ENCODE peak calls at places on chromosomes 2 and 18, in four cellular contexts. E, U, Y and H are unnamed samples.

GRCh38 chr2:2328847-2329246 is 2.2 kb downstream of the MYT1L start:
- DNase-seq in E (peak), U (no peak), Y (peak), H (no peak)

GRCh38 chr2:224841910-224842309 is 125.7 kb upstream of the CCDC195 start:
- DNase-seq in E (no peak), U (no peak), Y (no peak), H (no peak)

GRCh38 chr2:127454595-127455565 is 36.7 kb downstream of the PROC start:
- DNase-seq in U (no peak), Y (no peak), E (peak), H (no peak)

GRCh38 chr2:99512081-99512480 is 22.3 kb upstream of the REV1 start:
- DNase-seq in E (no peak), U (no peak), Y (no peak), H (no peak)

GRCh38 chr2:164850235-164850634 is 8.6 kb upstream of the COBLL1 start:
- DNase-seq in U (no peak), Y (no peak), E (no peak), H (no peak)

GRCh38 chr2:117918608-117919007 is 95.3 kb downstream of the CCDC93 start:
- DNase-seq in U (no peak), Y (no peak), E (no peak), H (no peak)

GRCh38 chr2:221850076-221850475 is 278.0 kb upstream of the EPHA4 start:
- DNase-seq in E (no peak), Y (no peak), U (no peak), H (no peak)

GRCh38 chr2:58959996-58960395 is 718.9 kb upstream of the FANCL start:
- DNase-seq in U (no peak), Y (peak), E (no peak), H (no peak)

GRCh38 chr18:62802523-62802922 is 87.2 kb downstream of the PHLPP1 start:
- DNase-seq in Y (no peak), U (no peak), E (no peak), H (no peak)

GRCh38 chr2:33051586-33052385 is 105.0 kb downstream of the LTBP1 start:
- DNase-seq in E (peak), U (no peak), Y (no peak), H (no peak)

GRCh38 chr2:36376319-36376765 is 20.8 kb downstream of the CRIM1 start:
- DNase-seq in E (peak), U (no peak), Y (no peak), H (no peak)

GRCh38 chr2:57880967-57881366 is 165.6 kb upstream of the VRK2 start:
- DNase-seq in Y (no peak), E (no peak), U (no peak), H (no peak)

GRCh38 chr18:623760-624620 is 27.2 kb downstream of the CLUL1 start:
- DNase-seq in Y (peak), E (peak), U (peak), H (no peak)

GRCh38 chr2:219681301-219682290 is 54.2 kb downstream of the SLC4A3 start:
- DNase-seq in E (no peak), U (no peak), Y (no peak), H (no peak)

GRCh38 chr2:230447455-230448451 is 31.8 kb downstream of the SP100 start:
- DNase-seq in Y (no peak), E (no peak), U (no peak), H (no peak)

GRCh38 chr2:64487256-64488049 is 33.5 kb downstream of the LGALSL start:
- DNase-seq in U (no peak), Y (no peak), E (no peak), H (no peak)

GRCh38 chr2:20635698-20636584 is 15.0 kb downstream of the HS1BP3 start:
- DNase-seq in E (peak), Y (peak), U (peak), H (no peak)

GRCh38 chr18:1017679-1018078 is 113.0 kb downstream of the ADCYAP1 start:
- DNase-seq in Y (no peak), U (no peak), E (no peak), H (no peak)

GRCh38 chr2:67755511-67755910 is 307.3 kb downstream of the C1D start:
- DNase-seq in U (no peak), Y (no peak), E (no peak), H (no peak)
- TF ChIP-seq TCF7L2 in U (no peak), Y (no peak), E (no peak), H (no peak)

GRCh38 chr2:170408461-170409163 is 230.7 kb downstream of the MYO3B start:
- DNase-seq in E (no peak), U (no peak), Y (no peak), H (no peak)
- H3K4me3 ChIP-seq in E (no peak), U (no peak), Y (no peak), H (no peak)

GRCh38 chr2:71813801-71814470 is 333.7 kb downstream of the CYP26B1 start:
- DNase-seq in E (no peak), Y (no peak), U (no peak), H (no peak)
- TF ChIP-seq TCF7L2 in E (no peak), Y (no peak), U (no peak), H (no peak)

DNA sequence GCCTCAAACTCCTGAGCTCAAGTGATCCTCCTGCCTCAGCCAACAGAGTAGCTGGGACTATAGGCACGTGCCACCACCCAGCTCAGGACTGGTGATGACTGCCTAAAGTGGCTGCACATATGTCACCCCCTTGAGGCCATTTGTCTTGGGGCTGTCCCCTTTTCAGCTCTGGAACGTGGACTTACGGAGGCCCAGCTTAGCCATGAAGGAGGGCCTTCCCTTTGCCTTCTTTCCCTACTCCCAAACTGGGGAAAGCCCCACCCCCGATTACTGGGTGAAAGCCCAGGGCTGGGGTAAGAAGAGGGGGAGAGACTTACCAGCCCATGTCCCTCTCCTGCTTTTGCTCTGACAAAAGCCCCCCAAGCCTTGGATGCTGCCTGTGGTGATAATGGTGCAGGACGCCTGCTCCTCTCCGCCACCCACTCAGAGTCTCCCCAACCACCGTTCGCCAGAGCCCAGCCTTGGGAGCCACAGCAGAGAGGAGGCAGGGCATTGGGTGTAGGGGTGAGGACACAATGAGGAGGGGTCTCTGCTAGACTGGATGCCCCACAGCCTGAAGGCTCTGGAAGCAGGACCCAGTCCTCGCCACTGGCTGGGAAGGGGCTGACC is 2.5 kb upstream of the DUSP2 start:
- DNase-seq in Y (no peak), U (no peak), E (no peak), H (no peak)
- H3K4me3 ChIP-seq in Y (no peak), U (no peak), E (no peak), H (no peak)

DNA sequence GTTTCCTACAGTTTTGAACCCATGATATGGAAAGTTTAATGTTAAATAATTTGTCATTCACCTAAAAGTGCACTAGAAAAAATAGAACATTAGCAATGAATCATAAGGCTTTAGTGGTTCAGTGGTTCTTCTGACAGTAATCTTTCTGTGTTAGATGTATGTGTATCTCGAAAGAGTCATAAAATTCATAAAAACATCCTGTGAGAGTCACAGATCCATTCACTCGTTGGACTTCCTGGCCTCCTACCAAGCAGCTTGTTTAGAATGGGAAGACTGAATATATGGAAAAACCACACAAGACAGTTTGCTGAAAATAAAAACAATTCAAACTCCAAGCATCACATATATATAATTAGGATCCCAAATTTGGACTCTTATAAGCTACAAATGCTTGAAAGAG is 34.8 kb downstream of the ADNP2 start:
- DNase-seq in E (no peak), Y (no peak), U (no peak), H (no peak)
- TF ChIP-seq TCF7L2 in E (no peak), Y (no peak), U (no peak), H (no peak)

DNA sequence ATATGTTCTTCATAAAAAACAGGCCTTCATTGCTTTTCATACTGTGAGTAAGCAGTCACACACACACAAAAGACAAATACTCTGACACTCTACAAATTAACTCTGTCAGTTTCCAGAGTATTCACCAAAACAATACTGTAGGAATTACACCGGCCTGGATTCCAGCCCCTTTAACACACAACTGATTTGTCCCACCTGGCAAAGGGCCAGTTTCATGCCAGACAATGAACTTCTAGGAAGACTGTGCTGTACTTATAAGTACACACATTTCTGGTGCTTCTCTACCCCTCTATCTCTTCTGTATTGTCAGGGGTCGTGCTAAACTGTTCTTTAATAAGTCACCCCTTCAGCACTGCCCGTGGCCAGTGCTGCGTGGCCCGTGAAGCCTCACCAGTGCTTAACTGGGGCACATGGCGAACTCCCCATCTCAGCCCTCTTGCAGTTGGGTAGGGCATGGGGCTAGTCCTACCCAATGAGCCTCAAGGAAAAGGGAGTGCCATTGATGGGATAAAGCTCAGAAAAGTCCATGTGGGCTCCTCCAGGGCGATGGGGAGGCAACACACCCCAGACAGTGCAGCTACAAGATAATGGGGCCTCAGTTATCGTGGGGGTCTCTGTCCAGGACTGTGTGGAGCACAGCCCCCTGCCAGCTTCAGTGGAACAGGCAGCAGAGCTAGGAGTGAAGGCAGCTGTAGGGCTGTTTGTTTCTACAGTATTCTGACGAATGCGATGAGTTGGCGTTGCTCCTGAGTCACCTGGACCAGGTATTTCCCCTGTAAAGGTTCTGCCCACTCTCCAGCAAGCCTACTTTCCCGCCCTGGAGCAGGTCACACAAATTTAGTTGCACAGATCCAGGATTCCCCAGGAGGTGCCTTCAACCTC is 99.0 kb downstream of the SP3 start:
- DNase-seq in Y (no peak), U (no peak), E (no peak), H (no peak)
- H3K4me3 ChIP-seq in Y (no peak), U (no peak), E (no peak), H (no peak)